ENCODE peak calls at places on chromosomes 2 and 18, in eight cellular contexts. M is lung; K is stomach; R is astrocyte; A is tibial artery; X is right atrium auricular region; C is neuronal stem cell; B is CD4-positive, alpha-beta memory T cell. J is an unnamed sample. For H3K27me3, the result is how much of the 10 kb centered on the place peaks cover.

GRCh38 chr2:73997813-73998212 is 13.1 kb downstream of the TET3 start:
- DNase-seq in M (no peak), K (no peak), R (no peak), A (peak), X (no peak), C (no peak), B (no peak), J (no peak)

GRCh38 chr2:15142069-15142689 is 419.0 kb downstream of the NBAS start:
- DNase-seq in M (no peak), K (no peak), R (no peak), A (no peak), X (no peak), C (no peak), B (peak), J (no peak)

GRCh38 chr2:239674101-239674980 is 273.5 kb upstream of the HDAC4 start:
- DNase-seq in M (no peak), K (no peak), R (no peak), A (peak), X (peak), C (no peak), B (no peak), J (no peak)

GRCh38 chr2:15993666-15994065 is 53.3 kb downstream of the MYCN start:
- DNase-seq in M (no peak), K (no peak), R (no peak), A (no peak), X (no peak), C (no peak), B (no peak), J (no peak)

GRCh38 chr2:989766-990467 is 39.3 kb downstream of the SNTG2 start:
- DNase-seq in M (no peak), K (no peak), R (no peak), A (no peak), X (no peak), C (peak), B (no peak), J (no peak)

GRCh38 chr18:23964282-23965238 is 50.0 kb upstream of the TTC39C start:
- DNase-seq in M (no peak), K (no peak), R (no peak), A (no peak), X (no peak), C (no peak), B (peak), J (no peak)

GRCh38 chr2:240785424-240786335 is 34.3 kb downstream of the KIF1A start:
- DNase-seq in M (no peak), K (no peak), R (no peak), A (no peak), X (no peak), C (no peak), B (no peak), J (peak)

GRCh38 chr2:41791523-41791922 is 256.3 kb upstream of the PKDCC start:
- DNase-seq in M (no peak), K (no peak), R (peak), A (no peak), X (no peak), C (peak), B (no peak), J (peak)

GRCh38 chr2:42424033-42424432 is 63.0 kb upstream of the COX7A2L start:
- DNase-seq in M (no peak), K (no peak), R (peak), A (no peak), X (no peak), C (no peak), B (no peak), J (peak)

GRCh38 chr18:39604836-39605235 is 2039.2 kb upstream of the CELF4 start:
- DNase-seq in M (no peak), K (no peak), R (peak), A (no peak), X (no peak), C (no peak), B (no peak), J (no peak)

GRCh38 chr2:169362346-169363026 is at the start of gene LRP2:
- DNase-seq in M (peak), K (no peak), R (no peak), A (no peak), X (no peak), C (peak), B (peak), J (no peak)

GRCh38 chr2:237806334-237806733 is 7.8 kb downstream of the RBM44 start:
- DNase-seq in M (no peak), K (no peak), R (peak), A (no peak), X (no peak), C (no peak), B (no peak), J (no peak)

GRCh38 chr2:235607541-235608199 is 113.8 kb downstream of the AGAP1 start:
- DNase-seq in M (no peak), K (no peak), R (peak), A (no peak), X (no peak), C (no peak), B (no peak), J (no peak)

GRCh38 chr2:241815477-241816430 is 6.8 kb downstream of the NEU4 start:
- DNase-seq in M (no peak), K (no peak), R (no peak), A (no peak), X (no peak), C (no peak), B (no peak), J (no peak)

GRCh38 chr2:119311831-119312230 is 54.8 kb downstream of the C2orf76 start:
- DNase-seq in M (no peak), K (no peak), R (no peak), A (no peak), X (no peak), C (no peak), B (no peak), J (no peak)

GRCh38 chr18:35912332-35912731 is 60.1 kb upstream of the RMP24 start:
- DNase-seq in M (no peak), K (no peak), R (no peak), A (no peak), X (no peak), C (no peak), B (no peak), J (no peak)

GRCh38 chr2:198044777-198045176 is 240.4 kb downstream of the PLCL1 start:
- DNase-seq in M (no peak), K (no peak), R (no peak), A (no peak), X (no peak), C (no peak), B (no peak), J (no peak)

GRCh38 chr18:32469190-32469611 is 1.5 kb downstream of the GAREM1 start:
- DNase-seq in M (peak), K (peak), R (peak), A (peak), X (no peak), C (peak), B (peak), J (peak)

GRCh38 chr2:238686223-238686622 is 161.7 kb upstream of the TWIST2 start:
- DNase-seq in M (no peak), K (no peak), R (no peak), A (no peak), X (no peak), C (no peak), B (no peak), J (no peak)

GRCh38 chr2:137967042-137967441 is 2.8 kb downstream of the HNMT start:
- DNase-seq in M (no peak), K (no peak), R (no peak), A (no peak), X (no peak), C (no peak), B (no peak), J (no peak)

GRCh38 chr2:137969876-137970275 is 5.6 kb downstream of the HNMT start:
- DNase-seq in M (no peak), K (no peak), R (no peak), A (no peak), X (no peak), C (no peak), B (no peak), J (no peak)

GRCh38 chr2:137966043-137966442 is 1.8 kb downstream of the HNMT start:
- DNase-seq in M (no peak), K (no peak), R (no peak), A (no peak), X (no peak), C (no peak), B (no peak), J (no peak)

GRCh38 chr2:137969418-137969765 is 5.1 kb downstream of the HNMT start:
- DNase-seq in M (peak), K (peak), R (peak), A (no peak), X (no peak), C (no peak), B (no peak), J (no peak)

DNA sequence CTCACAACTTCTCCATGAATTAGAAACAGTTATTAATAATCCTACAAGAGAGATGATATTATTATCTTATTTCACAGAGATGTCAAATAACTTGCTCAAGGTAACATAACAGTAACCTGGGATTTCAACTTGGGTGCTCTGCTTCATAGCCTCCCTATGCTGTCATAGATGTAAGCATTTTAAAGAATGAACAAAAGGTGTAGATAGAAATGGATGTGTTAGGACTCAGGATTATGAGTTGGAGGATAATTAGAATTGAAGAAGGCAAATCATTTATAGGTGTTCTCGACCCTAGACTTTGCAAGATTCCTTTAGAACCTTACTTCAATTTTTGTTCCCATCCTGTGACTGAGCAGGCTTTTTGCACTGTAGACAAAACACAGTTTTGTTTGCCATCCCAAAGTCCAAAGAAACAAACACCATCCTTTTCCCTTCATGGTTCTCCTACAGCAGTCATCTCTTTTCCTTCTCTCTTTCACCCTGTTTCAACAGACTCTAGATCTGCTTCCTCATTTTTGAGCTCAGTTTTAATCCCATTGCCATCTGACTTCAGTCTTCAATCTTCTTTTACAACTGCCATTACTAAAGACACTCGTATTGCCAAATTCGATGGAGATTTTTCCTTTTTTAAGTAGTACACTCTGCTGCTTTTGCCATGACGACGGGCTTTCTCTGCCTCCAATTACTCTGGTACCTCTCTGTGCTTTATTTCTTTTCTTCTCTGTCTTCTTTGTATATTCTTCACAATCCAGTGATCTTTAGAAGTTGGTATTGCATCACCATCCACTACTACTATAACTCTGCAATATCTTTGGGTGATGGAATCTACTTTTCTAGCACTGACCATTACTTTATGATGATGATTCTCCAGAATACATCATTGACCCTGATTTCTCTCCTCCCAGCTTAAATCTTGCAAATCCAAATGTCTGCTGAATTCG is 4.5 kb downstream of the HNMT start:
- DNase-seq in M (no peak), K (no peak), R (no peak), A (no peak), X (no peak), C (no peak), B (no peak), J (no peak)
- H3K4me3 ChIP-seq in M (no peak), K (no peak), R (no peak), A (no peak), X (no peak), C (no peak), B (no peak), J (no peak)

GRCh38 chr2:222269132-222269531 is 29.7 kb downstream of the PAX3 start:
- DNase-seq in M (no peak), K (no peak), R (no peak), A (no peak), X (no peak), C (peak), B (no peak), J (no peak)

GRCh38 chr2:222268311-222268980 is 30.4 kb downstream of the PAX3 start:
- DNase-seq in M (no peak), K (no peak), R (no peak), A (no peak), X (no peak), C (no peak), B (no peak), J (no peak)

GRCh38 chr2:222270436-222270835 is 28.4 kb downstream of the PAX3 start:
- DNase-seq in M (no peak), K (no peak), R (no peak), A (no peak), X (no peak), C (no peak), B (no peak), J (no peak)

GRCh38 chr2:222272446-222273035 is 26.3 kb downstream of the PAX3 start:
- DNase-seq in M (no peak), K (no peak), R (no peak), A (no peak), X (no peak), C (no peak), B (no peak), J (no peak)

DNA sequence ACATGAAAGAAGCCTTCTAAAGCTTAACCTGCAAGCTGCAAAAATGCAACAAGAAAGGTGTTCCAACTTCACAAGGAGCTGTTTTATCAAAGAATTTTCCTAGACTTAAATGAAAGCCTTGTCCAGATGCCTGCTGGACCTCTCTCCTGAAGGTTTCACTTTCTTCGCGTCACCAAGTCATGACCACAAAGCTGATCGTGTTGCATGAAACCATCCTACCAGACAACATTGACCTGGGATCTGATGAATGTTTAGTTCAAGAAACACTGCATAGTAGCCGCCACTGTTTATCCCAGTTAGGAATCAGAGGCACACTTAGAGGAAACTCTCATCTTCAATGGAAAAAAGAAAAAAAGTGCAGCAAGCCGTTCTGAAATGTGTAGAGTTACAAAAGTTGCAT is 26.9 kb downstream of the PAX3 start:
- DNase-seq in M (no peak), K (no peak), R (no peak), A (no peak), X (no peak), C (no peak), B (no peak), J (no peak)
- H3K27me3 ChIP-seq in M (under half), K (half or more), R (under half), A (under half), X (under half), C (under half), B (under half), J (under half)

GRCh38 chr2:101768480-101769077 is 71.1 kb downstream of the MAP4K4 start:
- DNase-seq in M (no peak), K (no peak), R (no peak), A (no peak), X (no peak), C (no peak), B (no peak), J (no peak)
- H3K4me3 ChIP-seq in M (no peak), K (no peak), R (no peak), A (no peak), X (no peak), C (no peak), B (no peak), J (no peak)

DNA sequence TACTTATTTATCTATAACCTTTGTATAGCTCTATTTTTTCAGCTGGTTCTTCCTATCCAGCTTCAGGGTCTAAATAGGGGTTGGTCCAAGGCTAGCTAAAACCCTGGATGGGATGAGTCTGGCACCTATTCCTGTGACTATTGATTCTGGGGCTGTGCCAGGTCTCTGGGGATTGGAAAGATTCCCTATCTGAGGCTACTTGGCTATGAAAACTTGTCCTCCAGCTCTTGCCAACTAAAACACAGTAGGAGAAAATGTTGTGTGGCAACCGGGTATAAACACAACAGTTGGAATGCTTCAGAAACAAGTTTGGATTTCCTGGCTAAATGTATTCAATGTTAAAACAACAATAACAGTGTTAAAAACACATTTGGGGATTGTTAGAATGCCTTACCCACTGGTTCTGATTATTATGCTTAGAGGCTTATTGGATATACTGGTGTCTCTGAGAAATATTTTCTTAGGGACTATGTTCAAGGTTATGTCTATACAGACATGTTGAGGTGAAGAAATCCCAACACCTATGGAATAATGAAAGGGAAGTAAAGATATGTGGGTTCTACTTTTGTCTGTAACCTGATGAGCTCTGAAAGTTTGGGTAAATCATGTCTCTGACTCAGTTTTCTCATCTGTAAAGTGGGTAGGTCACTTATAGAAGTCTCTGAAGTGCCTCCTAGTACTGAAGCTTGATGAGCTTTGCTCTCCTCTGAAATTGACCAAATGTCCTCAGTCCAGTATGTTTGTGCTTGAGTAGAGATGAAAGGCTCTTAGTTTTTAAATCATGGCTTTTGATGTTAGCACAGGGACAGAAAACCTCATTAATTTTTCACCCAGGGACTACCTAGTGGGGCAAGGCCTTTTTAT is 460.7 kb downstream of the MTX2 start:
- DNase-seq in M (peak), K (no peak), R (peak), A (peak), X (no peak), C (no peak), B (no peak), J (no peak)
- H3K27me3 ChIP-seq in M (under half), K (under half), R (under half), A (under half), X (under half), C (under half), B (under half), J (under half)

GRCh38 chr2:230650585-230651137 is 62.0 kb upstream of the CAB39 start:
- DNase-seq in M (no peak), K (no peak), R (no peak), A (no peak), X (no peak), C (peak), B (no peak), J (no peak)
- H3K4me3 ChIP-seq in M (no peak), K (no peak), R (no peak), A (no peak), X (no peak), C (no peak), B (no peak), J (no peak)

GRCh38 chr2:222052934-222053367 is 245.8 kb downstream of the PAX3 start:
- DNase-seq in M (no peak), K (no peak), R (no peak), A (no peak), X (no peak), C (peak), B (no peak), J (no peak)

GRCh38 chr2:222055328-222055727 is 243.5 kb downstream of the PAX3 start:
- DNase-seq in M (no peak), K (no peak), R (no peak), A (no peak), X (no peak), C (no peak), B (no peak), J (no peak)

GRCh38 chr2:222054813-222055212 is 244.0 kb downstream of the PAX3 start:
- DNase-seq in M (no peak), K (no peak), R (no peak), A (no peak), X (no peak), C (no peak), B (no peak), J (no peak)

GRCh38 chr2:222058830-222059229 is 240.0 kb downstream of the PAX3 start:
- DNase-seq in M (no peak), K (no peak), R (peak), A (no peak), X (no peak), C (no peak), B (no peak), J (no peak)

DNA sequence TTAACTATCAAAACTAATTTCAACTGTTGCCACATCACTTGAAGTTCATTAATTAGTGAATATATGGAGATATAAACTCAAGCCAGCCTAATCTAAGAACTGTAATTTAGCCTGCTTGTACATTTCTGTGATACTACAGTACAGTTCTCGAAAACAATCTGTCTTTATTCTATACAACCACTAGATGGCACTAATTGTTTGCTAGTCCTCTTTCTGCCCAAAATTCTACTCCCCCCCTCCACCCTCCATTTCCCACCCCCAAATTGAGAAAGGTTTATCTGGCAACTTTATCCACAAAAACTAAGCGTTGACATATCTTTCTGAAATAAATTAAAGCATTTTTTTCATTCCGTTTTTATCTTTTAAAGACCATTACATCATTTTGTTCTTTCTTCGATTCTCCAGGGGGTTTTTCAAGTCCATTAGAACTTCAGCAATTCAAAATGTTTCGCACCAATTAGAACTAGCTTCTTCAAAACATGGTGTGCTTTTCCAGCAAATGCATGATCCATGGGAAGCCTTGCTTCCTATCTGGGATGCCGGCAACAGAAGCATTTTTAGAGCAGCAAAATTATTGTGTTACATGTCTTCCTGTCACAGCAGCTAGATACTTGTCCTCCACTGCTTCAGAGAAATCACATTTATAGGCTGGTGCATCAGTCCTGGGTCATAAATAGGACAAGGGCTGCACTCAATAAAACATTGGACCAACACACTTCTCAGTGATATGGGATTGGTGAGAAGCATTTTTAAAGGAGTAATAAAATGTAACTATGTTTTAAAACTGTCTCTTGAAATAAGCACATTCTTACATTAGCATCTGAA is 241.3 kb downstream of the PAX3 start:
- DNase-seq in M (no peak), K (no peak), R (no peak), A (no peak), X (no peak), C (no peak), B (no peak), J (no peak)
- H3K27me3 ChIP-seq in M (under half), K (half or more), R (under half), A (under half), X (under half), C (under half), B (under half), J (under half)

DNA sequence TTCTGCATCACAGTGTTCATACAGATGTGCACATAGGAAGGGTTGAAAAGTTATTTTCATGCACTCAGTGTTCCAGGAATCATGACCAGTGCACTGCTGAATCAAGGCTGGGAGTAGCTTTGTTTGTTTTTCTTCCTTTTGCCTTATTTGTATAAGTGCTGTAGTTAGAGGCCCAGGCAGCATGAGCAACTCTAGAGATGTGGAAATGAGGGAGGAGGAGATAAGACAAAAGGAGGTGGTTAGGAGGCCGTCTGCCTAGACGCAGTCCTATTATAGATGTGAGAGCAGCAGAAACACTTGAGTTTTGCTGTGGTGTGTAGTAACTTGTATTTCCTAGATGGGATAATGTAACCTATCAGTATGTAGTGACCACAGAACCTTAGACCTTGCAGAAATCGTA is 264.3 kb upstream of the RASGRP3 start:
- DNase-seq in M (no peak), K (no peak), R (peak), A (peak), X (peak), C (no peak), B (no peak), J (no peak)
- H3K4me3 ChIP-seq in M (no peak), K (no peak), R (no peak), A (no peak), X (no peak), C (no peak), B (no peak), J (no peak)